ENCODE peak calls at places on chromosomes 6 and 20, in eight cellular contexts. Z is PC-3, J is A549, I is bronchial epithelial cell, H is Peyer's patch, K is epithelial cell of esophagus, L is uterus, U is foreskin fibroblast. S is an unnamed sample.

GRCh38 chr6:150599199-150600002 is at the start of gene PLEKHG1:
- DNase-seq in U (peak), Z (peak), I (peak), L (peak), K (peak), H (peak), J (peak), S (peak)

GRCh38 chr6:51049983-51050877 is 231.6 kb downstream of the TFAP2B start:
- DNase-seq in J (no peak), I (peak), L (no peak), Z (peak), H (no peak), K (peak), U (no peak), S (no peak)

GRCh38 chr20:32006841-32007786 is 3.1 kb upstream of the CCM2L start:
- DNase-seq in J (no peak), K (no peak), I (no peak), Z (no peak), U (no peak), L (no peak), H (no peak), S (no peak)

GRCh38 chr20:48635791-48636267 is 192.0 kb downstream of the PREX1 start:
- DNase-seq in H (no peak), I (peak), K (peak), Z (peak), L (no peak), U (peak), J (peak), S (no peak)

GRCh38 chr6:133055527-133055966 is 185.6 kb upstream of the EYA4 start:
- DNase-seq in H (no peak), Z (no peak), L (no peak), I (no peak), K (no peak), U (no peak), J (no peak), S (no peak)

GRCh38 chr6:28811873-28812272 is 111.9 kb downstream of the TRIM27 start:
- DNase-seq in I (peak), J (no peak), Z (peak), H (no peak), K (peak), L (no peak), U (no peak), S (no peak)

GRCh38 chr6:33621396-33622388 is 570 bp downstream of the ITPR3 start:
- DNase-seq in H (peak), L (peak), U (no peak), I (peak), K (peak), Z (peak), J (no peak), S (peak)

GRCh38 chr6:116289876-116290275 is 10.1 kb upstream of the TSPYL1 start:
- DNase-seq in J (no peak), U (no peak), I (peak), L (no peak), Z (no peak), H (no peak), K (peak), S (no peak)

GRCh38 chr6:25499851-25500250 is 152.2 kb upstream of the SCGN start:
- DNase-seq in K (peak), J (no peak), H (no peak), I (peak), U (peak), Z (peak), L (no peak), S (no peak)

GRCh38 chr6:3306848-3307247 is 48.1 kb downstream of the PSMG4 start:
- DNase-seq in H (peak), U (no peak), I (no peak), K (no peak), L (no peak), J (no peak), Z (no peak), S (no peak)

GRCh38 chr20:2692036-2692885 is at the start of gene EBF4:
- DNase-seq in J (peak), H (peak), L (peak), Z (no peak), U (no peak), I (no peak), K (peak), S (no peak)

GRCh38 chr20:20732641-20733040 is 20.2 kb upstream of the RALGAPA2 start:
- DNase-seq in H (no peak), Z (no peak), U (no peak), K (peak), J (no peak), I (peak), L (no peak), S (no peak)

GRCh38 chr6:20350215-20350614 is 51.5 kb upstream of the E2F3 start:
- DNase-seq in K (peak), Z (no peak), L (no peak), I (peak), H (no peak), J (no peak), U (peak), S (no peak)

GRCh38 chr6:113854531-113855499 is 2.3 kb upstream of the MARCKS start:
- DNase-seq in K (peak), Z (peak), I (no peak), U (peak), H (peak), J (peak), L (peak), S (peak)

GRCh38 chr6:52976591-52977035 is 18.5 kb downstream of the GSTA4 start:
- DNase-seq in H (peak), U (no peak), K (no peak), L (no peak), J (no peak), I (no peak), Z (no peak), S (no peak)

GRCh38 chr6:148932731-148933130 is 185.9 kb downstream of the UST start:
- DNase-seq in Z (no peak), I (peak), L (no peak), U (no peak), J (no peak), H (no peak), K (peak), S (no peak)

GRCh38 chr6:3227363-3228045 is at the start of gene TUBB2B:
- DNase-seq in H (no peak), J (no peak), K (no peak), L (peak), U (no peak), Z (no peak), I (no peak), S (no peak)

GRCh38 chr6:106141441-106142237 is 55.5 kb downstream of the PRDM1 start:
- DNase-seq in L (no peak), Z (peak), J (no peak), U (no peak), I (peak), K (peak), H (no peak), S (no peak)

GRCh38 chr20:11844691-11845090 is 73.0 kb upstream of the BTBD3 start:
- DNase-seq in H (no peak), L (no peak), J (no peak), I (no peak), Z (no peak), U (no peak), K (no peak), S (no peak)

GRCh38 chr6:150466196-150466595 is 97.4 kb downstream of the IYD start:
- DNase-seq in L (no peak), Z (peak), H (no peak), K (peak), J (no peak), I (peak), U (no peak), S (no peak)

GRCh38 chr6:162157157-162157556 is 570.4 kb downstream of the PRKN start:
- DNase-seq in L (no peak), J (no peak), Z (no peak), I (no peak), U (no peak), H (no peak), K (no peak), S (no peak)

GRCh38 chr6:18269253-18269652 is 4.9 kb upstream of the DEK start:
- DNase-seq in K (no peak), U (peak), Z (peak), H (no peak), I (peak), J (no peak), L (no peak), S (no peak)

GRCh38 chr6:150249261-150249660 is 106.4 kb downstream of the PPP1R14C start:
- DNase-seq in K (no peak), I (no peak), U (no peak), J (no peak), H (no peak), L (no peak), Z (no peak), S (no peak)

GRCh38 chr20:24917797-24918578 is 31.1 kb upstream of the CST7 start:
- DNase-seq in L (peak), I (peak), H (peak), J (peak), U (peak), K (peak), Z (peak), S (peak)

GRCh38 chr20:22771706-22772105 is 187.3 kb upstream of the FOXA2 start:
- DNase-seq in H (no peak), L (no peak), I (peak), K (peak), Z (peak), J (no peak), U (no peak), S (no peak)

GRCh38 chr6:137873273-137873762 is 6.3 kb downstream of the TNFAIP3 start:
- DNase-seq in K (peak), U (peak), L (peak), Z (peak), I (peak), J (peak), H (peak), S (peak)

GRCh38 chr6:107730106-107730505 is 94.0 kb downstream of the SCML4 start:
- DNase-seq in J (no peak), Z (no peak), L (no peak), I (no peak), H (peak), K (no peak), U (no peak), S (no peak)

GRCh38 chr20:46970937-46971630 is 76.4 kb downstream of the EYA2 start:
- DNase-seq in K (peak), L (no peak), I (peak), J (peak), Z (peak), H (no peak), U (peak), S (no peak)

GRCh38 chr6:132011582-132011981 is 60.4 kb upstream of the CCN2 start:
- DNase-seq in L (no peak), J (no peak), K (no peak), U (peak), Z (no peak), H (no peak), I (no peak), S (no peak)

GRCh38 chr6:139438775-139439174 is 64.3 kb upstream of the CITED2 start:
- DNase-seq in K (no peak), J (no peak), U (no peak), H (no peak), Z (no peak), I (no peak), L (no peak), S (no peak)

GRCh38 chr6:105282801-105283585 is 103.2 kb upstream of the POPDC3 start:
- DNase-seq in U (no peak), H (no peak), K (no peak), J (no peak), I (no peak), Z (no peak), L (no peak), S (no peak)

GRCh38 chr6:33192105-33192646 is at the start of gene COL11A2:
- DNase-seq in Z (no peak), I (no peak), L (no peak), K (no peak), U (no peak), H (no peak), J (no peak), S (no peak)

GRCh38 chr6:137089305-137089704 is 44.5 kb upstream of the IL20RA start:
- DNase-seq in I (no peak), U (no peak), K (no peak), J (no peak), L (no peak), Z (no peak), H (no peak), S (peak)

GRCh38 chr20:63626424-63627128 is at the start of gene GMEB2:
- DNase-seq in J (peak), L (peak), Z (peak), U (peak), I (peak), H (peak), K (peak), S (peak)

GRCh38 chr6:36808634-36809033 is 30.6 kb downstream of the CPNE5 start:
- DNase-seq in K (no peak), H (no peak), U (no peak), Z (no peak), I (no peak), L (no peak), J (no peak), S (no peak)

GRCh38 chr20:29689411-29690225 is 1567.8 kb upstream of the DEFB115 start:
- DNase-seq in K (no peak), L (no peak), U (no peak), Z (peak), I (no peak), H (no peak), J (no peak), S (no peak)

GRCh38 chr6:121522771-121523386 is 87.4 kb downstream of the GJA1 start:
- DNase-seq in K (no peak), J (no peak), U (peak), Z (no peak), L (no peak), I (no peak), H (no peak), S (no peak)
- H3K4me3 ChIP-seq in K (no peak), J (no peak), U (peak), Z (peak), L (peak), I (no peak), H (no peak), S (no peak)

GRCh38 chr20:50691585-50692552 is 527 bp upstream of the RIPOR3 start:
- DNase-seq in I (peak), L (peak), Z (no peak), H (no peak), J (no peak), K (peak), U (peak), S (no peak)

GRCh38 chr20:50689864-50690263 is 1.5 kb downstream of the RIPOR3 start:
- DNase-seq in Z (no peak), J (no peak), L (no peak), H (peak), I (no peak), K (no peak), U (peak), S (no peak)

GRCh38 chr20:50690562-50690978 is 772 bp downstream of the RIPOR3 start:
- DNase-seq in H (no peak), K (no peak), I (no peak), U (no peak), J (no peak), Z (no peak), L (no peak), S (no peak)

GRCh38 chr20:50692553-50692933 is 1.2 kb upstream of the RIPOR3 start:
- DNase-seq in I (no peak), U (no peak), L (no peak), J (no peak), K (no peak), Z (no peak), H (no peak), S (no peak)

GRCh38 chr20:50690979-50691584 is at the start of gene RIPOR3:
- DNase-seq in I (no peak), K (no peak), J (no peak), L (peak), U (no peak), H (peak), Z (no peak), S (no peak)
- H3K4me3 ChIP-seq in I (peak), K (no peak), J (no peak), L (peak), U (peak), H (peak), Z (no peak), S (peak)

GRCh38 chr6:169108753-169109152 is 144.9 kb downstream of the THBS2 start:
- DNase-seq in I (no peak), Z (no peak), K (no peak), L (no peak), J (no peak), H (no peak), U (no peak), S (peak)
- H3K4me3 ChIP-seq in I (no peak), Z (no peak), K (no peak), L (no peak), J (no peak), H (no peak), U (no peak), S (no peak)

GRCh38 chr6:46491789-46492547 is 719 bp upstream of the RCAN2 start:
- DNase-seq in Z (peak), I (peak), L (peak), U (no peak), J (peak), K (peak), H (peak), S (no peak)
- H3K4me3 ChIP-seq in Z (peak), I (peak), L (peak), U (peak), J (peak), K (peak), H (peak), S (peak)

GRCh38 chr6:157808405-157808950 is 14.6 kb upstream of the SNX9 start:
- DNase-seq in Z (no peak), L (no peak), I (no peak), U (no peak), K (no peak), J (no peak), H (no peak), S (no peak)
- H3K4me3 ChIP-seq in Z (no peak), L (no peak), I (no peak), U (no peak), K (no peak), J (no peak), H (no peak), S (no peak)

GRCh38 chr6:49325901-49326300 is 137.2 kb downstream of the MMUT start:
- DNase-seq in I (peak), U (no peak), J (no peak), L (no peak), Z (no peak), K (peak), H (no peak), S (no peak)

GRCh38 chr6:49327575-49327974 is 135.5 kb downstream of the MMUT start:
- DNase-seq in U (no peak), L (no peak), J (no peak), Z (no peak), H (no peak), I (no peak), K (no peak), S (no peak)

GRCh38 chr6:49327005-49327404 is 136.0 kb downstream of the MMUT start:
- DNase-seq in I (peak), Z (peak), U (no peak), H (no peak), K (peak), J (no peak), L (no peak), S (no peak)

GRCh38 chr6:49328051-49328450 is 135.0 kb downstream of the MMUT start:
- DNase-seq in J (no peak), U (no peak), Z (no peak), H (no peak), L (no peak), K (no peak), I (no peak), S (no peak)

GRCh38 chr6:49326337-49326736 is 136.7 kb downstream of the MMUT start:
- DNase-seq in K (peak), L (no peak), H (no peak), I (peak), J (no peak), U (peak), Z (peak), S (no peak)
- H3K4me3 ChIP-seq in K (no peak), L (no peak), H (no peak), I (no peak), J (no peak), U (no peak), Z (peak), S (no peak)

DNA sequence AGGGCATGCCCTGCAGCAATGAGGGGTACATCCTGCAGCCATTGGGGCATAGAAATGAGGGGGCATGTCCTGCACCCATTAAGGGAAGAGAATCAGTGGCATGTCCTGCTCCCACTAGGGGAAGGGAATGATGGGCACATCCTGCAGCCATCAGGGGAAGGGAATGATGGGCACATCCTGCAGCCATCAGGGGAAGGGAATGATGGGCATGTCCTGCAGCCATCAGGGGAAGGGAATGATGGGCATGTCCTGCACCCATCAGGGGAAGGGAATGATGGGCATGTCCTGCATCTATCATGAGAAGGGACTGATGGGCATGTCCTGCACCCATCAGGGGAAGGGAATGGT is 49.7 kb downstream of the PSMB1 start:
- DNase-seq in L (no peak), U (no peak), Z (no peak), J (no peak), K (no peak), H (no peak), I (no peak), S (no peak)
- H3K4me3 ChIP-seq in L (no peak), U (no peak), Z (no peak), J (no peak), K (no peak), H (no peak), I (no peak), S (no peak)

GRCh38 chr6:44190712-44191111 is 26.0 kb upstream of the MYMX start:
- DNase-seq in Z (no peak), J (no peak), H (no peak), K (no peak), L (no peak), I (no peak), U (no peak), S (no peak)

GRCh38 chr6:44193307-44193910 is 23.3 kb upstream of the MYMX start:
- DNase-seq in J (no peak), I (no peak), H (no peak), L (no peak), U (no peak), K (no peak), Z (no peak), S (no peak)

GRCh38 chr6:44189257-44189656 is 27.5 kb upstream of the MYMX start:
- DNase-seq in I (no peak), H (no peak), Z (no peak), K (no peak), J (no peak), L (no peak), U (no peak), S (no peak)

GRCh38 chr6:44194326-44194725 is 22.4 kb upstream of the MYMX start:
- DNase-seq in H (no peak), L (no peak), I (no peak), U (no peak), K (no peak), Z (no peak), J (no peak), S (no peak)

GRCh38 chr6:44192428-44193041 is 24.2 kb upstream of the MYMX start:
- DNase-seq in H (no peak), J (no peak), K (no peak), L (no peak), U (no peak), Z (no peak), I (no peak), S (no peak)
- H3K4me3 ChIP-seq in H (no peak), J (no peak), K (no peak), L (no peak), U (no peak), Z (no peak), I (no peak), S (no peak)

DNA sequence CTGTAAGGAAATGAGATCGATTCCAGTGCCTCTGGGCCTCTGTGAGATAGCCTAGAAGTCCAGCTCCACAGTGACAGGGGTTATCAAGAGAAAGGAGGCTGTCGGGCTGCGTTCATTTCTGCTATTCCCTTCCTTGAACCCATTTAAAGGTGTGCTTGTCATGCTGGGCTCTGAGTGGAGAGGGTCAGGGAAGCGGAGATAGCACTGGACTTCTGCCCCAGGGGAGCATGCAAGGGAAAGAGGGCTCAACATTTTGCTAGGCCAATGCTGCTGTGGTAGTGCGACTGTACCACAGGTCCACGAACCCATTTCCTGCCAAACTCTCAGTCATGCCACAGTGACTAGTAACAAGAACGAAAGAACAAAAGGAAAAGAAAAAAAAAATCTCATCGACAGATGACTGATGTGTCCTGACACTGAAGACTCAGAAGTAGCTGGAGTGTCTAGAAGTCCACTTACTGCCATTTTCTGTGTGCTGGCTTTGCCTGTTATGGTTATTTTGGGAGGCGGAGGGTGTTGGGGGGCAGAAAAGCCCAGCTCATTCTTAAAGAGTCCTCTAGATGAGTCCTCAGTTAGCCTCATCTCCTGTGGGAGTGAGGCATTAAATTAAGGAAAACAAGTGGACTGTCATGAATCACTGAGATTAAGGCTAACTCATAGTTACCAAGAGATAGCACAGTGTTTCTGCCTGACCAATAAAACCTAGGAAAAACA is 8.1 kb downstream of the NEDD9 start:
- DNase-seq in L (no peak), Z (peak), H (peak), K (no peak), I (peak), U (peak), J (no peak), S (no peak)
- H3K4me3 ChIP-seq in L (no peak), Z (no peak), H (no peak), K (no peak), I (no peak), U (no peak), J (peak), S (no peak)